ENCODE peak calls at places on chromosomes 5 and 9, in five cellular contexts. Z, G, L, Q and K are unnamed samples.

GRCh38 chr5:29516224-29516623 is 1677.3 kb upstream of the CDH6 start:
- DNase-seq in Z (no peak), G (no peak), L (no peak), Q (no peak), K (no peak)

GRCh38 chr5:126746290-126746689 is 30.6 kb upstream of the LMNB1 start:
- DNase-seq in Z (no peak), G (no peak), L (no peak), Q (no peak), K (no peak)

GRCh38 chr5:147072591-147072990 is 162.2 kb upstream of the STK32A start:
- DNase-seq in Z (no peak), G (no peak), L (no peak), Q (no peak), K (no peak)

GRCh38 chr5:83151821-83152220 is 74.5 kb downstream of the XRCC4 start:
- DNase-seq in Z (peak; percentile 19), G (no peak), L (no peak), Q (no peak), K (peak; percentile 34)

GRCh38 chr5:151881626-151882225 is 42.9 kb downstream of the GLRA1 start:
- DNase-seq in Z (no peak), G (no peak), L (no peak), Q (no peak), K (no peak)

GRCh38 chr5:165209101-165209727 is 1703.8 kb downstream of the MAT2B start:
- DNase-seq in Z (peak; percentile 53), G (no peak), L (peak; percentile 2), Q (no peak), K (peak; percentile 6)

GRCh38 chr9:71897573-71897972 is 13.4 kb downstream of the ABHD17B start:
- DNase-seq in Z (no peak), G (no peak), L (no peak), Q (no peak), K (no peak)

GRCh38 chr9:89387970-89388867 is 69.9 kb downstream of the SECISBP2 start:
- DNase-seq in Z (peak; percentile 80), G (no peak), L (peak; percentile 68), Q (no peak), K (no peak)

GRCh38 chr5:164422400-164422799 is 917.0 kb downstream of the MAT2B start:
- DNase-seq in Z (peak; percentile 55), G (no peak), L (no peak), Q (no peak), K (no peak)

GRCh38 chr9:613771-614347 is 227.6 kb upstream of the DMRT1 start:
- DNase-seq in Z (peak; percentile 93), G (no peak), L (peak; percentile 80), Q (peak; percentile 44), K (peak; percentile 72)

GRCh38 chr5:93294996-93295395 is 286.0 kb downstream of the NR2F1-AS1 start:
- DNase-seq in Z (no peak), G (no peak), L (no peak), Q (no peak), K (no peak)

GRCh38 chr5:53479656-53480473 is 564 bp upstream of the FST start:
- DNase-seq in Z (peak; percentile 66), G (no peak), L (peak; percentile 77), Q (no peak), K (no peak)

GRCh38 chr9:77743381-77743780 is 95.3 kb upstream of the GNA14 start:
- DNase-seq in Z (peak; percentile 84), G (no peak), L (no peak), Q (no peak), K (no peak)

GRCh38 chr5:36079200-36079761 is 12.6 kb upstream of the UGT3A2 start:
- DNase-seq in Z (peak; percentile 59), G (no peak), L (peak; percentile 58), Q (no peak), K (no peak)

GRCh38 chr9:642014-642413 is 199.5 kb upstream of the DMRT1 start:
- DNase-seq in Z (no peak), G (no peak), L (no peak), Q (no peak), K (peak; percentile 80)

GRCh38 chr9:88905506-88905905 is 85.8 kb upstream of the S1PR3 start:
- DNase-seq in Z (no peak), G (no peak), L (no peak), Q (no peak), K (no peak)

GRCh38 chr5:135215617-135215995 is 181.6 kb upstream of the PITX1 start:
- DNase-seq in Z (no peak), G (no peak), L (no peak), Q (no peak), K (no peak)

GRCh38 chr9:129202613-129203555 is 24.8 kb upstream of the IER5L start:
- DNase-seq in Z (peak; percentile 72), G (peak; percentile 91), L (peak; percentile 59), Q (peak; percentile 15), K (no peak)

GRCh38 chr9:68530618-68531017 is 10.1 kb downstream of the TMEM252 start:
- DNase-seq in Z (no peak), G (no peak), L (no peak), Q (no peak), K (no peak)

GRCh38 chr9:116756995-116757394 is 69.9 kb downstream of the TRIM32 start:
- DNase-seq in Z (no peak), G (no peak), L (no peak), Q (no peak), K (no peak)

GRCh38 chr9:133874061-133874638 is 118.0 kb downstream of the VAV2 start:
- DNase-seq in Z (peak; percentile 27), G (no peak), L (peak; percentile 99), Q (peak; percentile 49), K (peak; percentile 85)

GRCh38 chr5:132826424-132827082 is 3.9 kb downstream of the SHROOM1 start:
- DNase-seq in Z (no peak), G (no peak), L (no peak), Q (no peak), K (no peak)

GRCh38 chr5:176784218-176785165 is 25.9 kb upstream of the UNC5A start:
- DNase-seq in Z (peak; percentile 57), G (peak; percentile 30), L (peak; percentile 86), Q (peak; percentile 80), K (peak; percentile 39)
- H3K4me3 ChIP-seq in Z (no peak overlapping the region), G (no peak overlapping the region), L (no peak overlapping the region), Q (no peak overlapping the region), K (no peak overlapping the region)

GRCh38 chr5:10660135-10660534 is 96.3 kb downstream of the ANKRD33B start:
- DNase-seq in Z (no peak), G (no peak), L (no peak), Q (no peak), K (no peak)

GRCh38 chr5:10662661-10663245 is 98.3 kb downstream of the DAP start:
- DNase-seq in Z (no peak), G (no peak), L (no peak), Q (no peak), K (no peak)

GRCh38 chr5:10660720-10661387 is 97.0 kb downstream of the ANKRD33B start:
- DNase-seq in Z (no peak), G (no peak), L (no peak), Q (no peak), K (no peak)

GRCh38 chr5:10662083-10662482 is 98.2 kb downstream of the ANKRD33B start:
- DNase-seq in Z (no peak), G (no peak), L (no peak), Q (no peak), K (no peak)

DNA sequence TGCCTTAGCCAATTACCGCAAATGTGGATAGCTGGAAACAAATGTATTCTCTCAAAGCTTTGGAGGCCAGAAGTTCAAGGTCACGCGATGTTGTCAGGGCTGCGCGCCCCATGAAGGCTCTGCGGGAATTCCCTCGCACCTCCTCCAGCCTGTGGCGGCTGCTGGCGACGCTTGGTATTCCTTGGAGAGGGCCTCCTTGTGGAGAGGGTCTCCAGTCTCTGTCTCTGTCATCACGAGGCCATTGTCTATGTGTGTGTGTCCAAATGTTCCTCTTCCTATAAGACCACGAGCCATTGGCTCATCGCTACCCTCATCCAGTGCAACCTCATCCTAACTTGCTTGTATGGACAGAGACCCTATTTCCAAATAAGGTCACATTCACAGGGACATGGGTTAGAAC is 97.5 kb downstream of the ANKRD33B start:
- DNase-seq in Z (no peak), G (no peak), L (no peak), Q (no peak), K (no peak)
- H3K4me3 ChIP-seq in Z (no peak overlapping the region), G (no peak overlapping the region), L (no peak overlapping the region), Q (no peak overlapping the region), K (no peak overlapping the region)

GRCh38 chr5:14869286-14870164 is 2.1 kb downstream of the ANKH start:
- DNase-seq in Z (peak; percentile 17), G (no peak), L (no peak), Q (no peak), K (no peak)
- H3K4me3 ChIP-seq in Z (peak overlapping the region; percentile 80), G (peak overlapping the region; percentile 56), L (peak overlapping the region; percentile 82), Q (peak overlapping the region; percentile 57), K (no peak overlapping the region)

DNA sequence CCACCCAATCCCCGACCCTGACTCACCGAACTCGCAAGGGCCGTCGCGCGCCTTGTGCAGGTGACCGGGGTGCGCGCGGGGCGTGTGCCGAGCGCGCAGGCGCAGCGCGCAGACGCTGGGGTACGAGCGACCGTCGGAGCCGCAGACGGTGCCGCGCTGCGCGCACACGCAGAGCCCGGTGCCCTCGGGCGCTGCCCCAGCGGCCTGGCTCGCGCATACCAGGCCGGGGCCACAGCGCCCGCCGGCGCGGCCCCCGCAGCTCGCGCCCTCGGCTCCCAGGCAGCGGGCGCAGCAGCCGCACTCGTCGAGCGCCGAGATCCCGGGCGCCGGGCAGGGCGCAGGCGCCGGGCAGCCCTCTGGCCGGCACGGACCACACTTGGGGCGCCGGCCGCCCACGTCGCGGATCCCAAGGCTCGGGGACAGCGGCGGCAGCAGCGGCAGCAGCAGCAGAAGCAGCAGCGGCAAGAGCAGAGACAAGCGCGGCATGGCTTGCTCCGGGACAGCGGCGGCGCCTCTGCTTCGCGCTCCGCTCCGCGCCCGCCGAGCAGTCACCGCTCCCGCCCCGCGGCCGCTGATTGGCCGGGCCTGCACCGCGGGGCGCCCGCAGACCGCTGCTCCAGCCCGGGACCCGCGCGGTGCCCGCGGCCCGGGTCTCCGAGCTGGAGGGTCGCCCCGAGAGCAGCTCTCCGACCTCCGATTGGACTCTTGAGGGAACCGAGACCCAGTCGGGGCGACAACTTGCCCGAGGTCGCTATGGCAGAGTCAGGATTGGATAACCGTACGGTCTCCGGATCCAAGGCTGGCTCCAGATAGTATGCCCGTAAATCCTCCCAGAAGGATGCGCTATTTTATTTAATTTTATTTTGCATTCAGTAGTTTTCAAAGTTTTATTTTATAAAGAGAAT is at the start of gene IGFBPL1:
- DNase-seq in Z (no peak), G (no peak), L (peak; percentile 17), Q (no peak), K (no peak)
- H3K4me3 ChIP-seq in Z (peak within 1 kb of the TSS; percentile 25), G (no peak within 1 kb of the TSS), L (peak within 1 kb of the TSS; percentile 18), Q (no peak within 1 kb of the TSS), K (peak within 1 kb of the TSS; percentile 41)

GRCh38 chr5:149409268-149409948 is 30.3 kb upstream of the IL17B start:
- DNase-seq in Z (no peak), G (no peak), L (no peak), Q (no peak), K (no peak)
- H3K4me3 ChIP-seq in Z (peak overlapping the region; percentile 84), G (no peak overlapping the region), L (no peak overlapping the region), Q (peak overlapping the region; percentile 64), K (no peak overlapping the region)

GRCh38 chr5:171450423-171451246 is 31.2 kb downstream of the FGF18 start:
- DNase-seq in Z (peak; percentile 79), G (no peak), L (peak; percentile 46), Q (peak; percentile 49), K (peak; percentile 25)
- H3K4me3 ChIP-seq in Z (peak overlapping the region; percentile 57), G (no peak overlapping the region), L (peak overlapping the region; percentile 30), Q (peak overlapping the region; percentile 20), K (peak overlapping the region; percentile 11)

DNA sequence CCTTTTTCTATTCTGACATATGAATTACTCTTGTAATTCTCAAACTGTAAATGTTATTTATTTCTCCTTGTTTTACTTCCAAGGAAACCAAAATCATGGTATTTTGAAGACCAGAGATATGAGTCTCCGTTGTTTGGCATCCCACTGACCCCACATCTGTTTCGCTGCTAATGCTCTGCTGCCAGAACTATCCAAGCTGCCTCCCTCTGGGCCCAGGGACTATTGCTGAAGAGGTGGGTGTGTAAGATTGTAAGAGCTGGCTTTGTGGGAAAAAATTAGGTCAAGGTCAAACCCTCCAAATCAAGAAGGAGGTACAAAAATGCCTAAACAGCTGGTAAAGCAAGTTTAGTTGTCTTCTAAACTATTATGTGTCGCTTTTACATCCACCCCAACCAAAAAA is 129.4 kb upstream of the MYO10 start:
- DNase-seq in Z (no peak), G (no peak), L (no peak), Q (no peak), K (no peak)
- H3K4me3 ChIP-seq in Z (no peak overlapping the region), G (no peak overlapping the region), L (no peak overlapping the region), Q (no peak overlapping the region), K (no peak overlapping the region)